ENCODE peak calls at places on chromosomes 5 and 9, in seven cellular contexts. T is SK-N-SH, U is IMR-90, C is HCT116, J is PC-3, B is hepatocyte, A is H9. Y is an unnamed sample.

GRCh38 chr9:75803130-75803529 is 87.3 kb upstream of the PCSK5 start:
- DNase-seq in C (no peak), B (peak), T (no peak), J (no peak), A (no peak), U (no peak), Y (peak)

GRCh38 chr5:108028411-108028810 is 353.5 kb downstream of the FBXL17 start:
- DNase-seq in A (no peak), T (peak), B (no peak), U (peak), C (no peak), J (no peak), Y (peak)

GRCh38 chr9:107249131-107249533 is 33.9 kb upstream of the RAD23B start:
- DNase-seq in B (no peak), T (no peak), A (peak), U (peak), J (peak), C (no peak), Y (peak)

GRCh38 chr9:131841765-131842318 is 102.0 kb upstream of the RAPGEF1 start:
- DNase-seq in A (no peak), C (no peak), U (no peak), T (no peak), B (no peak), J (no peak), Y (no peak)

GRCh38 chr9:89896806-89897340 is 292.1 kb downstream of the GADD45G start:
- DNase-seq in J (no peak), C (no peak), T (no peak), U (no peak), B (no peak), A (no peak), Y (no peak)

GRCh38 chr5:124952566-124952965 is 206.1 kb upstream of the ZNF608 start:
- DNase-seq in A (no peak), C (no peak), J (no peak), U (no peak), T (no peak), B (no peak), Y (no peak)

GRCh38 chr5:38888023-38888422 is 42.2 kb downstream of the OSMR start:
- DNase-seq in T (no peak), A (peak), U (no peak), B (no peak), C (no peak), J (no peak), Y (no peak)

GRCh38 chr5:176629853-176630680 is at the start of the genes EIF4E1B and SNCB:
- DNase-seq in T (peak), U (no peak), C (no peak), A (peak), B (peak), J (peak), Y (peak)

GRCh38 chr5:34548086-34548403 is 108.1 kb upstream of the RAI14 start:
- DNase-seq in J (no peak), T (no peak), U (no peak), C (no peak), A (peak), B (no peak), Y (no peak)

GRCh38 chr9:38339496-38339895 is 53.0 kb upstream of the ALDH1B1 start:
- DNase-seq in A (no peak), B (peak), U (peak), T (no peak), C (no peak), J (no peak), Y (no peak)

GRCh38 chr5:74945561-74946165 is 79.5 kb upstream of the FAM169A start:
- DNase-seq in A (no peak), T (no peak), B (no peak), U (no peak), C (no peak), J (no peak), Y (no peak)

GRCh38 chr9:100486479-100487176 is 13.7 kb downstream of the TMEFF1 start:
- DNase-seq in C (no peak), B (no peak), T (no peak), J (no peak), A (no peak), U (no peak), Y (no peak)

GRCh38 chr9:38016375-38017120 is 52.5 kb downstream of the SHB start:
- DNase-seq in B (no peak), J (peak), U (peak), A (no peak), T (no peak), C (no peak), Y (peak)

GRCh38 chr5:77948476-77948875 is 172.3 kb upstream of the TBCA start:
- DNase-seq in U (no peak), A (no peak), B (no peak), C (no peak), T (no peak), J (no peak), Y (no peak)

GRCh38 chr5:72378636-72379289 is 58.6 kb downstream of the PTCD2 start:
- DNase-seq in B (peak), J (peak), U (peak), T (peak), A (no peak), C (no peak), Y (peak)

GRCh38 chr5:139765409-139766217 is 30.0 kb upstream of the PSD2 start:
- DNase-seq in A (peak), B (peak), C (no peak), T (peak), J (peak), U (peak), Y (peak)

GRCh38 chr9:88532320-88532719 is 2.7 kb upstream of the NXNL2 start:
- DNase-seq in A (peak), T (no peak), B (peak), U (peak), C (no peak), J (no peak), Y (no peak)

GRCh38 chr5:65831276-65831675 is 95.1 kb upstream of the ERBIN start:
- DNase-seq in U (no peak), A (no peak), T (no peak), J (no peak), B (no peak), C (no peak), Y (no peak)

GRCh38 chr9:91583161-91583875 is 159.7 kb upstream of the NFIL3 start:
- DNase-seq in U (no peak), A (no peak), B (no peak), J (no peak), T (no peak), C (no peak), Y (no peak)

GRCh38 chr5:44360919-44361625 is 28.1 kb downstream of the FGF10 start:
- DNase-seq in U (no peak), C (no peak), B (no peak), A (no peak), T (no peak), J (no peak), Y (no peak)

GRCh38 chr5:65986050-65986451 is 59.7 kb downstream of the ERBIN start:
- DNase-seq in C (no peak), A (no peak), B (no peak), T (no peak), U (peak), J (peak), Y (peak)

GRCh38 chr5:134604908-134605307 is 27.7 kb downstream of the SAR1B start:
- DNase-seq in J (no peak), C (no peak), U (no peak), T (no peak), B (no peak), A (no peak), Y (no peak)

GRCh38 chr9:114861922-114862605 is 56.2 kb upstream of the TNFSF15 start:
- DNase-seq in U (no peak), B (no peak), T (no peak), A (no peak), J (no peak), C (no peak), Y (no peak)

GRCh38 chr5:78639811-78640210 is 8.8 kb downstream of the LHFPL2 start:
- DNase-seq in J (no peak), A (no peak), T (no peak), B (no peak), U (no peak), C (no peak), Y (no peak)

GRCh38 chr5:93057311-93057710 is 523.7 kb downstream of the NR2F1-AS1 start:
- DNase-seq in U (no peak), J (no peak), B (no peak), T (no peak), A (no peak), C (no peak), Y (no peak)

GRCh38 chr5:124825250-124825982 is 79.0 kb upstream of the ZNF608 start:
- DNase-seq in J (no peak), T (no peak), A (no peak), U (no peak), B (no peak), C (no peak), Y (no peak)

GRCh38 chr9:3906437-3907213 is 380.8 kb upstream of the RFX3 start:
- DNase-seq in B (peak), T (peak), J (peak), C (peak), A (no peak), U (peak), Y (peak)

GRCh38 chr9:124257070-124257864 is 482 bp upstream of the NEK6 start:
- DNase-seq in A (no peak), U (no peak), J (peak), C (no peak), B (no peak), T (no peak), Y (peak)

GRCh38 chr5:39092581-39093350 is 18.6 kb upstream of the RICTOR start:
- DNase-seq in T (no peak), U (peak), C (peak), J (peak), A (no peak), B (peak), Y (peak)

GRCh38 chr5:39775058-39775457 is 350.3 kb upstream of the DAB2 start:
- DNase-seq in A (no peak), T (no peak), U (peak), C (no peak), B (no peak), J (peak), Y (no peak)

GRCh38 chr5:65076251-65076869 is 307.6 kb downstream of the CWC27 start:
- DNase-seq in J (peak), T (no peak), U (peak), A (peak), B (peak), C (peak), Y (peak)

GRCh38 chr5:32790411-32790951 is 79.4 kb downstream of the NPR3 start:
- DNase-seq in T (no peak), A (no peak), J (no peak), C (no peak), U (peak), B (no peak), Y (peak)

GRCh38 chr5:59487068-59487686 is 406.3 kb downstream of the PDE4D start:
- DNase-seq in A (no peak), B (no peak), T (no peak), C (no peak), U (no peak), J (no peak), Y (no peak)

GRCh38 chr5:59673438-59674058 is 220.0 kb downstream of the PDE4D start:
- DNase-seq in T (peak), C (peak), A (no peak), J (peak), U (peak), B (peak), Y (peak)

DNA sequence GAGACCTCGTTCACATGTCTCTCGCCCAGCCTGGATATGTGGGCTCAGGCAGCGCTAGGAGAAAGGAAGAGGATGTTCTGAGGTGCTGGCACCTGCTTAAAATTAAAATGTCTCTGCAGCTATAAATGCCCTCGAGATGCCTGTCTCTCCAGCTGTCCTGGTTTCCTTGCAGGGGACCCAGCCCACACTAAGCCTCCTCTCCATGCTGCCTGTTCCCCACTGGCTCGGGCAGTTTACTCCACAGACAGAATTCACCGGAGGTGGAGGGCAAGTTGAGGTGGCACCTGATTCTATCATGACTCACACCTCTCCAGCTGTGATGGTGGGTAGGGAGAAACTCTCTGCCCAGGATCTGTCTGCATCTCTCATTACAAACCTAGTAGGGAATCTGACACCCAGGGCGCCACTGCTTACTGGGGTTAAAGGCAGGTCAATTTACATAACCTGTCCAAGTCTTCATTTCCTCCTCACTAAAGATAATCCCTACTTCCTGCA is 420.9 kb downstream of the SPOCK1 start:
- DNase-seq in T (no peak), J (peak), U (peak), A (peak), B (no peak), C (peak), Y (peak)
- H3K27ac ChIP-seq in T (no peak), J (peak), U (no peak), A (no peak), B (no peak), C (no peak), Y (no peak)

DNA sequence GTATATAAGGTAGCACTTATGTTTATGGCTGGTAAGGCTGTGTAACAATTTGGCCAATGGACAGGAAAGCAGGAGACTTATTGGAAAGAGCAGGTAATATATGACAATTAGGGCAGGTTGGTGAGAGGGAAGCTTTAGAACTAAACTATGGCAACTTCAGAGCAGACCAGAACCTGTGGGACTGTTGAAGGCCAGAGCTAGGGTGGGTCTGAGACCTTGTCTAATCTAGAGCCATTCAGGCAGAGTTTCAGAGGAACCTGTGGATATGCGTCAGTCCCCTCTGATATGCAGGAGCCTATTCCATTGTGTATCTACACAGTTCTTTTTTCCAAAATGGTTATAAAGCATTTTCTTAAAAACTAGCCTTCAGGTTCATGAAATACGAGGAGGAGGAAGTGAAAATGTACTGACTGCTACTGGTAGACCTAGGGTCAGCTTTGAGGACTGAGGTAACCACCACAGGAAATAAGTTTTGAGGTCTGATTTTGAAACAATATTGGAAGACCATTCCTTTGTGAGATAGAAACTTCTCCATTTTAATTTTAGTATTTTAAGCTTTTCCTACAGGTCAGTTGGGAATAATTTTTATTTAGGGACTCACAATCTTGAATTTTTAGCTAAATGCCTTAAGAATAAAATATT is 37.6 kb downstream of the ELL2 start:
- DNase-seq in J (no peak), T (no peak), C (no peak), A (no peak), U (no peak), B (no peak), Y (no peak)
- H2AFZ ChIP-seq in J (no peak), T (no peak), C (no peak), A (no peak), U (no peak), B (no peak), Y (no peak)

GRCh38 chr5:16547200-16547842 is 69.5 kb downstream of the RETREG1 start:
- DNase-seq in T (no peak), C (no peak), A (no peak), J (no peak), B (no peak), U (no peak), Y (no peak)

GRCh38 chr5:16544607-16545374 is 72.0 kb downstream of the RETREG1 start:
- DNase-seq in A (no peak), C (no peak), B (no peak), U (peak), T (no peak), J (no peak), Y (no peak)

GRCh38 chr5:16548812-16549211 is 68.0 kb downstream of the RETREG1 start:
- DNase-seq in B (no peak), A (no peak), T (no peak), J (no peak), C (no peak), U (no peak), Y (no peak)

GRCh38 chr5:16548115-16548514 is 68.7 kb downstream of the RETREG1 start:
- DNase-seq in B (no peak), A (no peak), C (no peak), J (no peak), U (no peak), T (no peak), Y (no peak)

GRCh38 chr5:16546712-16547111 is 70.1 kb downstream of the RETREG1 start:
- DNase-seq in B (no peak), C (no peak), J (no peak), T (no peak), U (no peak), A (no peak), Y (no peak)
- H3K27ac ChIP-seq in B (peak), C (no peak), J (no peak), T (no peak), U (no peak), A (no peak), Y (no peak)

GRCh38 chr9:102035929-102036328 is 297.5 kb upstream of the GRIN3A start:
- DNase-seq in A (no peak), U (no peak), C (no peak), J (no peak), B (no peak), T (no peak), Y (no peak)
- H2AFZ ChIP-seq in A (no peak), U (no peak), C (no peak), J (no peak), B (no peak), T (no peak), Y (no peak)

DNA sequence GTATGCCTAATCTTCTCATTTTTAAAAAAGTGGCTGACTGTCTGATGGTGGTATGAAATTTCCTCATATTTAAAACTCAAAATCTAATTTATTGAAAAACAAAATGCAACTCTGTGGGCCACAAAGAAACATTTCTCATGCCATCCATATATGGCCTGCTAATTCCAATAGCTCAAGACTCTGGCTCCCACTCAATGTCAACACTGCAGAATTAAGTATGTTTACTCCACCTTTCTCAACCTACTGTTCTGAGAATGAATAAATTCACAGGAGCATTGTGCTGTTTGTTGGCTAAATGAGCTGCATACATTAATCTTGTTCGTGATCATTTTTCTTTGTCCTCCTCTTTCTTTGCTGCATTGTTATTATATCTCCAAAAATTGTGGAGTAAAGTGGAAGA is 79.5 kb upstream of the GABRG2 start:
- DNase-seq in C (no peak), J (no peak), A (no peak), U (no peak), T (no peak), B (no peak), Y (no peak)
- H3K27ac ChIP-seq in C (no peak), J (no peak), A (no peak), U (no peak), T (no peak), B (no peak), Y (no peak)

GRCh38 chr9:130446111-130446861 is 1.5 kb downstream of the ASS1 start:
- DNase-seq in A (no peak), J (peak), B (peak), C (no peak), U (peak), T (peak), Y (peak)
- H2AFZ ChIP-seq in A (no peak), J (no peak), B (peak), C (no peak), U (peak), T (no peak), Y (peak)

GRCh38 chr9:127954831-127955293 is 17.2 kb upstream of the DPM2 start:
- DNase-seq in J (no peak), U (no peak), A (no peak), T (peak), B (no peak), C (no peak), Y (no peak)
- H3K27ac ChIP-seq in J (peak), U (no peak), A (no peak), T (no peak), B (peak), C (peak), Y (no peak)

DNA sequence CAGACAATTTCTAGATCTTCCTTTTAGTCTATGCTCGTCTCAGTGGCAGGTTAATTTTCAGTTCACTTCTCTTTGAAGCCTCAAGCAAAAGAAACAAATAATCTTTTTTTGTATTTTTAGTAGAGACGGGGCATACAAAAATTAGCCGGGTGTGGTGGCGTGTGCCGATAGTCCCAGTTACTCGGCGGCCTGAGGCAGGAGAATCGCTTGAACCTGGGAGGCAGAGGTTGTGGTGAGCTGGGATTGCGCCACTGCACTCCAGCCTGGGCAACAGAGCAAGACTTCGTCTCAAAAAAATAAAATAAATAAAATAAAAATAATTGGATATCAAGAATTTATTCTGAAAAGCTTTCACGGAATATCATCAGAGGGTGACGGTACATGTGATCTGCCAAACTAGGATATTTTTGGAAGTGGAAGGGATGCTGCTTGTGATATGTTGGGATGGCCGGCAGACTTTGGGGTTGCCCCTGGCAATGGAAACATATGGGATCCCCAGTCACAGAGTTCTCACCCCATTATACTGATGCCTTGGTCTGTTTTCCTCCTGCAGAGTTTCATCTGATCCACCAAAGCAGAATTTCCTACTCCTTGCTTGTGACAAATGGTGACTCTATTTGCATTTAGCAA is 7.6 kb upstream of the LCP2 start:
- DNase-seq in U (no peak), A (no peak), T (no peak), C (no peak), B (no peak), J (no peak), Y (no peak)
- H2AFZ ChIP-seq in U (no peak), A (no peak), T (no peak), C (no peak), B (no peak), J (no peak), Y (no peak)

DNA sequence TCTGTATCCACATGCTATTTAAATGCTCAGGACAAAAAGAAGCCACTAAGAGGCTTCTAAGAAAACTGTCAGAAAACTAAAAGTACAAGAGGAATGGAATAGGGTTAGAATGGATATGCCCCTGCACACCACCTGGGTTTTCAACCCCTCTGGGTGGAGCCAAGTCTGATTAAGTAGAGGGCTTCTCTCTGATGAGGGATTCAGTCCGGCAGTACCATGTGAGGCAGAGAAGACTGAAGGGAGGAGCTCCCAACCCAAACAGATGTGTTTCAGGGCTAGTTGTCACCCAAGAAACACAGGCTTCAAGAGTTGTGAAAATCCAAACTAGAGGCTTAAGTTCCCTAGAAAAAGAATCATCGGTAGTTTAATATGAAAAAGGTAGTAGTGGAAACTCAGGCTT is 12.5 kb downstream of the NREP start:
- DNase-seq in T (no peak), J (no peak), A (no peak), C (no peak), U (no peak), B (no peak), Y (no peak)
- H3K27ac ChIP-seq in T (peak), J (no peak), A (no peak), C (no peak), U (peak), B (peak), Y (no peak)